ENCODE peak calls at places on chromosome 11, in five cellular contexts. G is sigmoid colon, N is ovary, I is testis, J is IMR-90. S is an unnamed sample.

GRCh38 chr11:4921796-4922195 is 2.3 kb downstream of the OR51G1 start:
- DNase-seq in G (no peak), N (no peak), I (no peak), J (no peak), S (no peak)

GRCh38 chr11:25938952-25939351 is 393.0 kb upstream of the ANO3 start:
- DNase-seq in G (no peak), N (no peak), I (no peak), J (no peak), S (no peak)

GRCh38 chr11:20355221-20356219 is 8.0 kb upstream of the HTATIP2 start:
- DNase-seq in G (no peak), N (no peak), I (peak), J (peak), S (peak)

GRCh38 chr11:19868281-19868821 is 155.7 kb downstream of the NAV2 start:
- DNase-seq in G (peak), N (no peak), I (no peak), J (peak), S (peak)

GRCh38 chr11:128394436-128395089 is 192.8 kb downstream of the ETS1 start:
- DNase-seq in G (no peak), N (peak), I (peak), J (peak), S (no peak)

GRCh38 chr11:61026121-61027031 is 54.9 kb downstream of the CD6 start:
- DNase-seq in G (peak), N (no peak), I (no peak), J (no peak), S (peak)

GRCh38 chr11:55572548-55572947 is 620 bp downstream of the OR4C16 start:
- DNase-seq in G (no peak), N (no peak), I (no peak), J (no peak), S (no peak)

GRCh38 chr11:68872216-68873003 is 30.7 kb upstream of the CPT1A start:
- DNase-seq in G (no peak), N (no peak), I (no peak), J (peak), S (no peak)

GRCh38 chr11:57778318-57779037 is 16.9 kb downstream of the CTNND1 start:
- DNase-seq in G (peak), N (peak), I (peak), J (peak), S (peak)

GRCh38 chr11:103862049-103862826 is 174.2 kb upstream of the DDI1 start:
- DNase-seq in G (no peak), N (no peak), I (no peak), J (no peak), S (no peak)

GRCh38 chr11:80116796-80117195 is 676.0 kb upstream of the TENM4 start:
- DNase-seq in G (no peak), N (no peak), I (no peak), J (no peak), S (no peak)

GRCh38 chr11:11416917-11417316 is 63.9 kb upstream of the CSNK2A3 start:
- DNase-seq in G (no peak), N (no peak), I (no peak), J (peak), S (peak)

GRCh38 chr11:94504689-94505293 is 7.5 kb upstream of the C11orf97 start:
- DNase-seq in G (no peak), N (no peak), I (no peak), J (peak), S (peak)

GRCh38 chr11:18313985-18314763 is 7.8 kb downstream of the HPS5 start:
- DNase-seq in G (no peak), N (peak), I (no peak), J (peak), S (peak)

GRCh38 chr11:19803506-19803998 is 90.9 kb downstream of the NAV2 start:
- DNase-seq in G (no peak), N (no peak), I (no peak), J (no peak), S (no peak)

DNA sequence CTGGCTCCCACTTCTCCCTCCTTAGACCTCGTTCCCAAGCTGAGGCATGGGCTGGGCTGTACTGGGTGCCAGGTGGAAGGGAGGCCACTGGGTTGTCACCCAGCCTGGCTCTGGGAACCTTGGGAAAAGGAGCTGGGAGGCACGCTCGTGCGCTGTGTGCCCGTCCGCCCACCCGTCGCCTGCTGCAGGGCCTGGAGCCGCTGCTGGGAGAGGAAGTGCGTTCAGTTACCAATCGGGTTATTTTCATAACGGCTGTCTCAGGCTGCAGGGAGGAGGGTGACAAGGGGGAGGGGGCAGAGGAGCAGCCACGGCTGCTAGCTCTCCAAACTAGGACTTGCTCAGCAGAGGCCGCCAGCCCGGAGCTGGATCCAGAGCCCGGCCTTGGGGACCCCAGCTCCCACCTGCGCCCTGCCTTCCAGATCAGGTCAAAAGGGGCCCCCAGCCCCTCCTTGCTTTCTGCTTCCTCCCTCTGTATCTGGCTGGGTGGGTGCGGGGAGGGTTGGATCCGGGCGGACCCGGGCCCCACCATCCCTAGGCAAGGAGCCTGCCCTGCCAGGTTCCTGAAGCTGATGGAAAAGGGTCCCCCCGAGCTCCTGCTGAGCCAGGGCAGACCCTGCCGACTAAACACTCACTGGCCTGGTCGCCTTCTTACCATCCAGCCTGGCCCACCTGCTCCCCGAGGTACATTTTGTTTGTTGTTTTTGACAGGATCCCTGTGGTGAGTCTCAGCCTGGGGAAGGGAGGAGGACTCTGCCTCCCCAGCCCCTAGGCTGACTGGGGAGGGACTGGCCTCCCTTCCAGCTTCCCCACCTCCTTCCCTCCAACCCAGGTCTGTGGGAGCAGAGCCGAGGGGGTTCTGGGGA is 14.3 kb downstream of the DGKZ start:
- DNase-seq in G (peak), N (no peak), I (peak), J (peak), S (peak)
- TF ChIP-seq POLR2A in G (no peak), N (no peak), I (no peak), J (no peak), S (peak)

GRCh38 chr11:107757661-107758060 is 45.8 kb upstream of the SLN start:
- DNase-seq in G (no peak), N (no peak), I (no peak), J (no peak), S (no peak)
- TF ChIP-seq CTCF in G (no peak), N (no peak), I (no peak), J (no peak), S (peak)

GRCh38 chr11:67420147-67420645 is 4.7 kb downstream of the CARNS1 start:
- DNase-seq in G (no peak), N (no peak), I (no peak), J (no peak), S (no peak)

GRCh38 chr11:67417425-67417824 is 1.9 kb downstream of the CARNS1 start:
- DNase-seq in G (no peak), N (no peak), I (no peak), J (no peak), S (no peak)

GRCh38 chr11:67416416-67417335 is 1.2 kb downstream of the CARNS1 start:
- DNase-seq in G (no peak), N (no peak), I (no peak), J (no peak), S (peak)

GRCh38 chr11:67419330-67420049 is 4.0 kb downstream of the CARNS1 start:
- DNase-seq in G (no peak), N (no peak), I (no peak), J (no peak), S (no peak)

GRCh38 chr11:67418476-67419281 is 3.2 kb downstream of the CARNS1 start:
- DNase-seq in G (no peak), N (no peak), I (no peak), J (no peak), S (no peak)
- H3K4me3 ChIP-seq in G (no peak), N (no peak), I (no peak), J (no peak), S (no peak)

DNA sequence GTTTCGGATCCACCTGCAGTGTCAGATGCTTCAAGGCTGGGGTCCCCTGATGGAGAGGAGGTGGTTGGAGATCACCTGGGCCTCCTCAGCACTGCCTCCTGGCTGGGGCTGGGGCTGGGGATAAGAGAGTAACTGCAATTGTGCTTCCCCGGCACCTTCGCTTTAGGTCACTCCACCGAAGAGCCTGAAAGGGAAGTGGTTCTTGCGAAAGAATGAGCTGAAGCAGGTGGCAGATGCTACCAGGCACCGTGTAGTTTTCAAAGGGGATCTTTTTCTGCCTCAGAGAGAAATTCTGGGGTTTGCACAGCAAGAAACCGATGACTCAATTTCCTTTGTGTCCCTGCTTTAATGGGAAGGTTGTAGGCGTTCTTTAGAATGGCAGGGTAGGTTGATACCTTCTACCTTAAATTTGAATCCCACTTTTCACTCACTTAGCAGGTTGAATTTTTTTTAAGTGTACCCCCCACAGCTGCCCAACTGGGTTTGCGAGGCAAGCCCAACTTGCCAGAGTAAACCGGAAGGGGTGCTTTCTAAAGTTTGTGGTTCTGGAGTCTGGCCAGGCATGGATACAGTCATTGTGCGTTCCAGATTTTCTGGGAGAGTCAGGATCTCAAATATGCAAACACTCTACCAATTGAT is 5.3 kb downstream of the CD44 start:
- DNase-seq in G (no peak), N (no peak), I (no peak), J (peak), S (peak)
- TF ChIP-seq POLR2A in G (no peak), N (no peak), I (no peak), J (no peak), S (no peak)

DNA sequence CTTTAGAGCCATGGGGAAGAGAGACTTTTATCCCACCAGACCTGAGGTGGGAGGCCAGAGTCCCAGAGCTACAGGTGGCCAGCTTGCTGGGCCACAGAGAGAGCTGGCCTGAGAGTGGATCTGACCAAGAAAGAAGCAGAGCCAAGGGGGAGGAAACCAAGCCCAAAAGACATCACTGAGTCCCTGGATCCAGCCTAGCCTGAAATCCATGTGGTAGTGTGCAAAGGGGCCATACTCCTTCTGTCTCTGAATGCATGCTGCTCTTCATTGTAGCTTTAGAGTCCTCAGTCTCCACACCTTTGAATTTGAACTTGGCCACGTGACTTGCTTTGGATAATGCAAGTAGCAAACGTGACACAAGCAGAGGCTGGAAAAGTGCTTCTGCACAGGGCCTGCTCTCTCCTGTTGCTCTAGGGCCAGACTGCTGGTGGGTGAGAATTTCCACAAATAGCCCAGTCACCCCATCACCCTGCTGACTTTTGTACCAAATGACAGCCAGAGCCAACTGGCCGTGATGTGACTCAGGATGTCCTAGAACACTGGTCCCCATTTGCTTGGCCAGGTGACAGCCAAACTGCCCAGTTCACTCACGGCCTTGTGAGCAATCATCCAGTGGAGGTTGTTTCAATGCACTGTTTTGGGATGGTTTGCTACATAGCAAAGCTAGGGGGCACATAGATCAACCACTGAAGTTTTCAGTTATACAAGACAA is 93.6 kb downstream of the DHCR7 start:
- DNase-seq in G (no peak), N (no peak), I (no peak), J (no peak), S (no peak)
- TF ChIP-seq CTCF in G (no peak), N (no peak), I (no peak), J (no peak), S (no peak)

GRCh38 chr11:34135439-34135838 is 30.0 kb downstream of the NAT10 start:
- DNase-seq in G (no peak), N (no peak), I (no peak), J (no peak), S (no peak)

GRCh38 chr11:34128824-34129223 is 23.4 kb downstream of the NAT10 start:
- DNase-seq in G (no peak), N (no peak), I (no peak), J (no peak), S (no peak)

GRCh38 chr11:34136420-34136819 is 31.0 kb downstream of the NAT10 start:
- DNase-seq in G (no peak), N (no peak), I (no peak), J (no peak), S (no peak)

GRCh38 chr11:34134765-34135164 is 29.3 kb downstream of the NAT10 start:
- DNase-seq in G (no peak), N (no peak), I (no peak), J (no peak), S (no peak)

DNA sequence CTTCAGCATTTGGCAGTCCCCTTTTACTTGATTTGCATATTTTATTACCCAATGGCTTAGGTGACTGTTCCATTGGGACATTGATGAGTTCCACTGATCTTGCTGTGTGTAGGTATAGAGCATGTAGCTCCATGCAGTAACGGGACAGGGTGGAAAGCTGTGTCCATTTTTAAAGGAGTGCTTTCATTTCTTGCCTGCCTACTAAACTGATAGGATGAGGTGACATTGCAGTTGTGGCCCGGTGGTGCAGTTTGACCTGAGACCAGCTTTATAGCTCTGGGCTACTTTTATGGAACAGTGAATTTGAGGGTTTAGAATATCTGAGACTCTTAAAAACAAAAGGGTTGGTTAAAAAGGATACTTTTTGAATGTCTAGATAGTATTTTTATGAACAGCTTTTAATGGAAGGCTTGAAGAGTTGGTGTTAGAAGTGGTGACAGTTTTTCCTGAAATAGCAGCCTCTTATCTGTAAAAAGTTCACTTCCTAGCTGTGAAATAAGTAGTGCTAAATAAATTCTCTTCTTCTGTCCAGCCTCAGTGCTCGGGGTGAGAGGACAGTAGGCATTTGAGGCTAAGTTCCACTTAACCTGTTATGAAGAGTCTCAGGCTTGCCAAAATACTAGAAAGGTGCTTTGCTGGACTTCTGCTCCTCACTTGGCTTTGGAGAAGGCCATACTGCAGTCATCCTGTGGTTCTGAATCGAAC is 27.0 kb downstream of the NAT10 start:
- DNase-seq in G (no peak), N (no peak), I (no peak), J (no peak), S (no peak)
- H3K4me3 ChIP-seq in G (no peak), N (no peak), I (no peak), J (no peak), S (no peak)

GRCh38 chr11:126113963-126114362 is 51.3 kb upstream of the CDON start:
- DNase-seq in G (peak), N (no peak), I (no peak), J (no peak), S (no peak)
- TF ChIP-seq POLR2A in G (no peak), N (no peak), I (no peak), J (no peak), S (no peak)

DNA sequence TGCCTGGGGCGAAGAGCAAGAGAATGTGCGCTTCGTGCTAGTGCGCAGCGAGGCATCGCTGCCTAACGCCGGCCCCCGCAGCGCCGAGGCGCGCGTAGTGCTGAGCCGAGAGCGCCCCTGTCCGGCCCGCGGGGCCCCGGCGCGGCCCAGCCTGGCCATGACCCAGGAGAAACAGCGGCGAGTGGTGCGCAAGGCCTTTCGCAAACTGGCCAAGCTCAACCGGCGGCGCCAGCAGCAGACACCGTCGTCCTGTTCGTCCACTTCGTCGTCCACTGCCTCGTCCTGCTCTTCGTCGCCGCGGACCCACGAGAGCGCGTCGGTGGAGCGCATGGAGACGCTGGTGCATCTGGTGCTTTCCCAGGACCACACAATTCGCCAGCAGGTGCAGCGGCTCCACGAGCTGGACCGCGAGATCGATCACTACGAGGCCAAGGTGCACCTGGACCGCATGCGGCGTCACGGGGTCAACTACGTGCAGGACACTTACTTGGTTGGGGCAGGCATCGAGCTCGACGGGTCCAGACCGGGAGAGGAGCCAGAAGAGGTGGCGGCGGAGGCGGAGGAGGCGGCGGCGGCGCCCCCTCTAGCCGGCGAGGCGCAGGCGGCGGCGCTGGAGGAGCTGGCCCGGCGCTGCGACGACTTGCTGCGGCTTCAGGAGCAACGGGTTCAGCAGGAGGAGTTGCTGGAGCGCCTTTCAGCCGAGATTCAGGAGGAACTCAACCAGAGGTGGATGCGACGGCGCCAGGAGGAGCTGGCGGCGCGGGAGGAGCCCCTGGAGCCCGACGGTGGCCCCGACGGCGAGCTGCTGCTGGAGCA is 1.0 kb downstream of the RASSF10 start:
- DNase-seq in G (no peak), N (no peak), I (peak), J (peak), S (no peak)
- TF ChIP-seq CTCF in G (no peak), N (no peak), I (no peak), J (no peak), S (no peak)

DNA sequence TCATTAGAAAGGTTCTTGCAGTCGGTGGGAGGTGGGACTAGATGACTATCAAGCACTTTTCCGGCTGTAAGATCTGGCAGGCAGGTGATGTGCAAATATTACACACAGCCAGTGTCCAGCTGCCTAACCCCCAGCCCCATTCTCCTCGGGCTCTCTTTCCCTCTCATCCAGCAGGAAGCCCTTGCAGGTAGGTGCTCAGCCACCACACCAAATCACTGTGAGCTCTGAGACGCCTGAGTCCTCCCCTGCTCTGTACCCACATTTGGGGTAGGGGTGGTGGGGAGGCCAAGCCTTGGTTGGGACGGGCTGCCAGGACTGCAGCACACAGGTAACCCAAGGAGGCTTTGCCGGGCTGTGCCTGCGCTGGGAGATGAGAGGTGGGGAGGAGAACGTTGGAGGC is 601 bp downstream of the ART5 start:
- DNase-seq in G (no peak), N (no peak), I (no peak), J (no peak), S (no peak)
- H3K4me3 ChIP-seq in G (no peak), N (no peak), I (no peak), J (no peak), S (no peak)